ENCODE peak calls at places on chromosomes 12 and 14, in ten cellular contexts. D is transverse colon, Q is mesenchymal stem cell, L is Peyer's patch, G is neuronal stem cell, B is neural progenitor cell, J is tibial nerve, S is caudate nucleus, V is HCT116, H is RWPE1. N is an unnamed sample.
A peak's percentile ranks its signal among the peaks of the same experiment; 100 is the strongest.

GRCh38 chr14:29030121-29030520 is 263.5 kb downstream of the FOXG1 start:
- DNase-seq in D (no peak), Q (peak; percentile 1), L (no peak), G (no peak), B (no peak), J (no peak), S (no peak), V (no peak), H (no peak), N (no peak)

GRCh38 chr12:119148049-119148448 is 30.7 kb upstream of the HSPB8 start:
- DNase-seq in D (no peak), Q (no peak), L (no peak), G (no peak), B (no peak), J (no peak), S (no peak), V (no peak), H (no peak), N (peak; percentile 9)

GRCh38 chr12:3122841-3123678 is 45.9 kb downstream of the TSPAN9 start:
- DNase-seq in D (no peak), Q (peak; percentile 37), L (no peak), G (no peak), B (no peak), J (peak; percentile 14), S (no peak), V (no peak), H (peak; percentile 38), N (no peak)

GRCh38 chr12:16324300-16324699 is 23.1 kb upstream of the MGST1 start:
- DNase-seq in D (no peak), Q (no peak), L (no peak), G (no peak), B (no peak), J (no peak), S (no peak), V (no peak), H (no peak), N (no peak)

GRCh38 chr12:5258498-5258897 is 173.4 kb upstream of the NTF3 start:
- DNase-seq in D (no peak), Q (no peak), L (no peak), G (no peak), B (no peak), J (peak; percentile 29), S (no peak), V (no peak), H (no peak), N (no peak)

GRCh38 chr14:67999693-68000384 is 180.3 kb downstream of the RAD51B start:
- DNase-seq in D (no peak), Q (peak; percentile 89), L (no peak), G (no peak), B (no peak), J (no peak), S (no peak), V (peak; percentile 48), H (peak; percentile 75), N (no peak)

GRCh38 chr12:1926274-1926673 is 7.8 kb upstream of the CACNA2D4 start:
- DNase-seq in D (no peak), Q (no peak), L (peak; percentile 7), G (no peak), B (no peak), J (no peak), S (no peak), V (no peak), H (no peak), N (no peak)

GRCh38 chr14:61710853-61711817 is 15.8 kb downstream of the HIF1A start:
- DNase-seq in D (no peak), Q (peak; percentile 56), L (no peak), G (no peak), B (no peak), J (no peak), S (no peak), V (no peak), H (no peak), N (no peak)

GRCh38 chr12:60071759-60072191 is 475.9 kb downstream of the SLC16A7 start:
- DNase-seq in D (no peak), Q (no peak), L (no peak), G (no peak), B (no peak), J (no peak), S (no peak), V (no peak), H (no peak), N (no peak)

GRCh38 chr12:108805136-108805535 is 52.2 kb downstream of the SSH1 start:
- DNase-seq in D (no peak), Q (no peak), L (no peak), G (no peak), B (no peak), J (no peak), S (no peak), V (no peak), H (no peak), N (no peak)

GRCh38 chr14:58662028-58662427 is 24.3 kb downstream of the DACT1 start:
- DNase-seq in D (no peak), Q (no peak), L (no peak), G (no peak), B (no peak), J (no peak), S (no peak), V (no peak), H (no peak), N (no peak)

GRCh38 chr14:69107407-69108003 is 45.4 kb downstream of the DCAF5 start:
- DNase-seq in D (peak; percentile 33), Q (peak; percentile 73), L (no peak), G (no peak), B (peak; percentile 68), J (peak; percentile 50), S (no peak), V (peak; percentile 60), H (peak; percentile 71), N (no peak)

GRCh38 chr12:45582536-45582935 is 147.0 kb upstream of the ARID2 start:
- DNase-seq in D (no peak), Q (no peak), L (no peak), G (no peak), B (no peak), J (no peak), S (no peak), V (no peak), H (no peak), N (no peak)

GRCh38 chr14:101027291-101027690 is 123.8 kb upstream of the RTL1 start:
- DNase-seq in D (no peak), Q (no peak), L (peak; percentile 16), G (no peak), B (no peak), J (no peak), S (no peak), V (no peak), H (no peak), N (no peak)

GRCh38 chr12:99200711-99201384 is 446.7 kb upstream of the GARIN6 start:
- DNase-seq in D (no peak), Q (no peak), L (no peak), G (no peak), B (no peak), J (no peak), S (no peak), V (no peak), H (no peak), N (no peak)

DNA sequence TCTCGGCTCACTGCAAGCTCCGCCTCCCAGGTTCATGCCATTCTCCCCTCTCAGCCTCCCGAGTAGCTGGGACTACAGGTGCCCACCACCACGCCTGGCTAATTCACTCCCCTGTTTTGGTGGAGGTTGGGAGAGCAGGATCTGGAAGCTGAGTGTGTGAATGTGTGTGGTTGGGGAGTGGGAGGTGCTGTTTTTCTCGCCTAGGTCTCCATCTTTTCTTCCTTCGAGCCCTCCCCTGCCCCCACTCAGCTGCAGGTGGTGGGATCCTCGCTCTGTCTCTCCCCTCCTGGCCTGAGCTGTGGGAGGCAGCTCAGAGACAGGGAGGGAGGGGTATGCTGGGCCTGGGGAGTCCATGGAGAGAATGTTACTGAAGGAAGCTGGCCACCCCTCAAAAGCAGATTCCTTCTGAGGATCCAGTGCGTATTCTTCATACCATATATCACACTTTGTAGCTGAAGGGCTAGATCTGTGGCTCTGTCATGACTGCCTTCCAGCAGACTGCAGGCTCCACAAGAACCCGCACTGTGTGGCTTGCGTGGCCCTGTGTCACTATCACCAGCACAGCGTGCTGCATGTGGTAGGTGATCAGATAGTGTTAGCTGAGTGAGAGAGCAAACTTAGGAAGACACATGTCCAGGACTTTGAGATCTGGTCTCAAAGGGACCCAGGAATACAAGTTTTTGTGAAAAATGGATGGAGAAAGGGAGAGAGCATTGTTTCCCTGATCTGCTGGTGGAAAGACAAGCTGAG is 2.8 kb downstream of the KRT83 start:
- DNase-seq in D (no peak), Q (no peak), L (peak; percentile 13), G (no peak), B (no peak), J (no peak), S (no peak), V (no peak), H (no peak), N (no peak)
- H3K27ac ChIP-seq in D (no peak overlapping the region), Q (no peak overlapping the region), L (no peak overlapping the region), G (no peak overlapping the region), B (no peak overlapping the region), J (no peak overlapping the region), S (no peak overlapping the region), V (no peak overlapping the region), H (no peak overlapping the region), N (no peak overlapping the region)

DNA sequence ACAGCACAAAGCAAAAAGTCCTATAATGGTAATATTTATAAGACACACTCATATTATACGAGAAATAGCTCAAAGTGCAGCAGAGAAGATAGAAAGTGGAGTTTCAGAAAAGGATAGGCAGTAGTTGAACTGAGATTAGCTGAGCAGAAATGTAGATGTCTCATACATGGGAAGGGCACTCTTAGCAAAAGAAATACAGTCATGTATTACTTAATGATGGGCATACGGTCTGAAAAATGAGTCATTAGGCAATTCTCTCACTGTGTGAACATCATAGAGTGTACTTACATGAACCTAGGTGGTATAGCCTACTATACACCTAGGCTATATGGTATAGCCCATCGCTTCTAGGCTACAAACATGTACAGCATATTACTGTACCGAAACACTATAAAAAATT is 671.3 kb downstream of the RPS29 start:
- DNase-seq in D (no peak), Q (no peak), L (no peak), G (no peak), B (no peak), J (no peak), S (no peak), V (no peak), H (no peak), N (no peak)
- H3K27ac ChIP-seq in D (no peak overlapping the region), Q (no peak overlapping the region), L (peak overlapping the region; percentile 60), G (no peak overlapping the region), B (no peak overlapping the region), J (no peak overlapping the region), S (no peak overlapping the region), V (no peak overlapping the region), H (no peak overlapping the region), N (no peak overlapping the region)

DNA sequence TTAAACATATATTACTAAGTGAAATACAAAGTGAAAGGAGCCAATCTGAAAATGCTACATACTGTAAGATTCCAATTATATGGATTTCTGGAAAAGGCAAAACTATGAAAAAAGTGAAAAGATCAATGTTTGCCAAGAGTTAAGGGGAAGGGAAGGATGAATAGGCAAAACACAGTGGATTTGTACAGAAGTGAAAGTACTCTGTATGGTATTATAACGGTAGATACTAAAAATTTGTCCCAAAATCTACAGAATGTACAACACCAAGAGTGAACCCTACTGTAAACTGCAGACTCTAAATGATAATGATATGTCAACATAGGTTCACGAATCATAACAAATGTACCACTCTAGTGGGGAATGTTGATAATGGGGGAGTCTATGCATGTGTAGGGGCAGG is 17.8 kb downstream of the EEA1 start:
- DNase-seq in D (no peak), Q (no peak), L (no peak), G (no peak), B (no peak), J (no peak), S (no peak), V (no peak), H (no peak), N (no peak)
- H3K27ac ChIP-seq in D (peak overlapping the region; percentile 1), Q (no peak overlapping the region), L (no peak overlapping the region), G (no peak overlapping the region), B (no peak overlapping the region), J (no peak overlapping the region), S (no peak overlapping the region), V (no peak overlapping the region), H (no peak overlapping the region), N (no peak overlapping the region)

GRCh38 chr12:109995366-109995702 is 834 bp downstream of the GIT2 start:
- DNase-seq in D (no peak), Q (peak; percentile 25), L (no peak), G (no peak), B (no peak), J (no peak), S (no peak), V (no peak), H (no peak), N (no peak)
- H3K27ac ChIP-seq in D (peak overlapping the region; percentile 82), Q (no peak overlapping the region), L (peak overlapping the region; percentile 91), G (no peak overlapping the region), B (no peak overlapping the region), J (peak overlapping the region; percentile 89), S (no peak overlapping the region), V (no peak overlapping the region), H (peak overlapping the region; percentile 75), N (peak overlapping the region; percentile 88)